ENCODE peak calls at places on chromosomes 13 and 19, in six cellular contexts. One of them, this sample, is unnamed.

GRCh38 chr19:52592301-52592700 is 22.2 kb downstream of the ZNF701 start:
- DNase-seq in GM23338: no peak
- DNase-seq in HCT116: no peak
- DNase-seq in Panc1: no peak
- DNase-seq in GM12878: no peak
- DNase-seq in A549: no peak
- DNase-seq in this sample: no peak

GRCh38 chr13:21232599-21232998 is 56.1 kb downstream of the MRPL57 start:
- DNase-seq in GM12878: no peak
- DNase-seq in Panc1: no peak
- DNase-seq in GM23338: no peak
- DNase-seq in HCT116: no peak
- DNase-seq in A549: no peak
- DNase-seq in this sample: no peak

GRCh38 chr13:95067303-95067702 is 233.9 kb downstream of the ABCC4 start:
- DNase-seq in GM23338: no peak
- DNase-seq in A549: no peak
- DNase-seq in Panc1: no peak
- DNase-seq in GM12878: no peak
- DNase-seq in HCT116: no peak
- DNase-seq in this sample: no peak

GRCh38 chr19:48975947-48976847 is 11.1 kb downstream of the FTL start:
- DNase-seq in Panc1: no peak
- DNase-seq in GM23338: peak; percentile 93
- DNase-seq in GM12878: no peak
- DNase-seq in HCT116: no peak
- DNase-seq in A549: peak; percentile 47
- DNase-seq in this sample: no peak

GRCh38 chr19:52613299-52613906 is 24.8 kb downstream of the ZNF83 start:
- DNase-seq in GM23338: no peak
- DNase-seq in Panc1: no peak
- DNase-seq in GM12878: no peak
- DNase-seq in HCT116: no peak
- DNase-seq in A549: no peak
- DNase-seq in this sample: no peak

GRCh38 chr13:86892330-86892729 is 778.8 kb upstream of the SLITRK5 start:
- DNase-seq in GM12878: no peak
- DNase-seq in A549: no peak
- DNase-seq in Panc1: no peak
- DNase-seq in HCT116: no peak
- DNase-seq in GM23338: no peak
- DNase-seq in this sample: no peak

GRCh38 chr19:41276231-41276630 is 12.1 kb downstream of the HNRNPUL1 start:
- DNase-seq in HCT116: no peak
- DNase-seq in GM12878: no peak
- DNase-seq in Panc1: no peak
- DNase-seq in GM23338: no peak
- DNase-seq in A549: no peak
- DNase-seq in this sample: peak; percentile 53

GRCh38 chr19:8045872-8046568 is 6.5 kb upstream of the CCL25 start:
- DNase-seq in GM23338: no peak
- DNase-seq in A549: no peak
- DNase-seq in Panc1: no peak
- DNase-seq in HCT116: no peak
- DNase-seq in GM12878: no peak
- DNase-seq in this sample: no peak

GRCh38 chr19:50427997-50428425 is 4.7 kb upstream of the MYBPC2 start:
- DNase-seq in A549: no peak
- DNase-seq in HCT116: no peak
- DNase-seq in GM23338: peak; percentile 91
- DNase-seq in Panc1: no peak
- DNase-seq in GM12878: no peak
- DNase-seq in this sample: peak; percentile 96

GRCh38 chr19:35021016-35021415 is 9.3 kb upstream of the SCN1B start:
- DNase-seq in GM12878: no peak
- DNase-seq in A549: no peak
- DNase-seq in Panc1: no peak
- DNase-seq in GM23338: no peak
- DNase-seq in HCT116: no peak
- DNase-seq in this sample: no peak

GRCh38 chr19:7898967-7899366 is 4.7 kb upstream of the MAP2K7 start:
- DNase-seq in A549: no peak
- DNase-seq in GM23338: no peak
- DNase-seq in HCT116: no peak
- DNase-seq in GM12878: no peak
- DNase-seq in Panc1: no peak
- DNase-seq in this sample: no peak

GRCh38 chr13:37074703-37075102 is 15.2 kb upstream of the SUPT20H start:
- DNase-seq in Panc1: no peak
- DNase-seq in GM23338: peak; percentile 48
- DNase-seq in GM12878: no peak
- DNase-seq in HCT116: peak; percentile 8
- DNase-seq in A549: no peak
- DNase-seq in this sample: no peak

GRCh38 chr13:44576396-44577235 is 486 bp upstream of the TSC22D1 start:
- DNase-seq in Panc1: no peak
- DNase-seq in A549: no peak
- DNase-seq in GM23338: no peak
- DNase-seq in HCT116: no peak
- DNase-seq in GM12878: no peak
- DNase-seq in this sample: no peak

GRCh38 chr13:46983881-46984280 is 87.0 kb upstream of the HTR2A start:
- DNase-seq in Panc1: no peak
- DNase-seq in A549: no peak
- DNase-seq in GM23338: no peak
- DNase-seq in GM12878: peak; percentile 82
- DNase-seq in HCT116: no peak
- DNase-seq in this sample: no peak
- H3K4me3 ChIP-seq in Panc1: no peak overlapping the region
- H3K4me3 ChIP-seq in A549: no peak overlapping the region
- H3K4me3 ChIP-seq in GM23338: no peak overlapping the region
- H3K4me3 ChIP-seq in GM12878: peak overlapping the region; percentile 10
- H3K4me3 ChIP-seq in HCT116: no peak overlapping the region
- H3K4me3 ChIP-seq in this sample: no peak overlapping the region

GRCh38 chr13:113474179-113474578 is 16.3 kb downstream of the DCUN1D2 start:
- DNase-seq in A549: no peak
- DNase-seq in GM12878: no peak
- DNase-seq in HCT116: no peak
- DNase-seq in GM23338: no peak
- DNase-seq in Panc1: no peak
- DNase-seq in this sample: peak; percentile 97
- TF ChIP-seq REST in A549: no peak
- TF ChIP-seq REST in GM12878: no peak
- TF ChIP-seq REST in HCT116: no peak
- TF ChIP-seq REST in GM23338: no peak
- TF ChIP-seq REST in Panc1: no peak
- TF ChIP-seq REST in this sample: no peak

DNA sequence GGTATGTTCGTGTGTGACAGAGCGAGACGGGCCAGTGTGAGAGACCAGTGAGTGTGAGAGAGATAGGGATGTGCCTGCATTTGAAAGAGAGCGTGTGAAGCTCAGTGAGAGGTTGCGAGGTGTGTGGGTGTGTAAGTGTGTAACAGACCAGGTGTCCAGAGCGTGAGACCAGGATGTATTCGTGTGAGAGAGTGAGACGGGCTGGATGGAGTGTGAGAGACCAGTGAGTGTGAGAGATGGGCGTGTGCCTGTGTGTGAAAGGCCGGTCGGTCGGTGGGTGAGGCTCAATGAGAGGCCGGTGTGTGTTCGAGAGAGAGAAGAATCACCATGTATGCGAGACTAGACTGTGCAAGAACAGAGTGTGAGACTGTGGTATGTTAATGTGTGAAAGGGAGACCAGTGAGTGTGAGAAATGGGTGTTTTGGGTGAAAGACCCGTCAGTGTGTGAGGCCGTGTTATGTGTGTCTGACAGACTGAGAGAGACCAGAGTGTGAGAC is 675 bp downstream of the ZNF471 start:
- DNase-seq in HCT116: no peak
- DNase-seq in Panc1: no peak
- DNase-seq in A549: no peak
- DNase-seq in GM12878: no peak
- DNase-seq in GM23338: no peak
- DNase-seq in this sample: no peak
- H3K27ac ChIP-seq in HCT116: no peak overlapping the region
- H3K27ac ChIP-seq in Panc1: no peak overlapping the region
- H3K27ac ChIP-seq in A549: no peak overlapping the region
- H3K27ac ChIP-seq in GM12878: no peak overlapping the region
- H3K27ac ChIP-seq in GM23338: no peak overlapping the region
- H3K27ac ChIP-seq in this sample: peak overlapping the region; percentile 94

GRCh38 chr13:20231839-20232555 is at the start of gene GJB6:
- DNase-seq in GM12878: no peak
- DNase-seq in GM23338: peak; percentile 81
- DNase-seq in Panc1: no peak
- DNase-seq in A549: no peak
- DNase-seq in HCT116: no peak
- DNase-seq in this sample: no peak
- H3K4me3 ChIP-seq in GM12878: no peak within 1 kb of the TSS
- H3K4me3 ChIP-seq in GM23338: peak within 1 kb of the TSS; percentile 69
- H3K4me3 ChIP-seq in Panc1: peak within 1 kb of the TSS; percentile 41
- H3K4me3 ChIP-seq in A549: peak within 1 kb of the TSS; percentile 47
- H3K4me3 ChIP-seq in HCT116: no peak within 1 kb of the TSS
- H3K4me3 ChIP-seq in this sample: peak within 1 kb of the TSS; percentile 36

GRCh38 chr13:74770361-74770760 is 636.2 kb upstream of the KLF12 start:
- DNase-seq in GM23338: no peak
- DNase-seq in GM12878: no peak
- DNase-seq in A549: no peak
- DNase-seq in HCT116: no peak
- DNase-seq in Panc1: no peak
- DNase-seq in this sample: no peak
- TF ChIP-seq REST in GM23338: no peak
- TF ChIP-seq REST in GM12878: no peak
- TF ChIP-seq REST in A549: no peak
- TF ChIP-seq REST in HCT116: no peak
- TF ChIP-seq REST in Panc1: no peak
- TF ChIP-seq REST in this sample: no peak

GRCh38 chr13:110557082-110557481 is 4.4 kb downstream of the RAB20 start:
- DNase-seq in A549: no peak
- DNase-seq in HCT116: no peak
- DNase-seq in GM23338: no peak
- DNase-seq in GM12878: no peak
- DNase-seq in Panc1: no peak
- DNase-seq in this sample: no peak
- H3K27ac ChIP-seq in A549: no peak overlapping the region
- H3K27ac ChIP-seq in HCT116: no peak overlapping the region
- H3K27ac ChIP-seq in GM23338: no peak overlapping the region
- H3K27ac ChIP-seq in GM12878: no peak overlapping the region
- H3K27ac ChIP-seq in Panc1: no peak overlapping the region
- H3K27ac ChIP-seq in this sample: no peak overlapping the region

GRCh38 chr19:55546822-55547614 is 1.7 kb upstream of the SBK3 start:
- DNase-seq in HCT116: no peak
- DNase-seq in A549: no peak
- DNase-seq in GM23338: peak; percentile 46
- DNase-seq in Panc1: peak; percentile 53
- DNase-seq in GM12878: no peak
- DNase-seq in this sample: no peak

GRCh38 chr19:55544014-55544413 is 1.3 kb downstream of the SBK3 start:
- DNase-seq in HCT116: no peak
- DNase-seq in GM12878: no peak
- DNase-seq in GM23338: no peak
- DNase-seq in Panc1: no peak
- DNase-seq in A549: no peak
- DNase-seq in this sample: no peak

GRCh38 chr19:55544776-55545439 is 435 bp downstream of the SBK3 start:
- DNase-seq in GM23338: no peak
- DNase-seq in HCT116: no peak
- DNase-seq in A549: no peak
- DNase-seq in GM12878: no peak
- DNase-seq in Panc1: no peak
- DNase-seq in this sample: no peak

GRCh38 chr19:55545443-55545842 is at the start of gene SBK3:
- DNase-seq in GM23338: no peak
- DNase-seq in A549: no peak
- DNase-seq in HCT116: no peak
- DNase-seq in GM12878: no peak
- DNase-seq in Panc1: no peak
- DNase-seq in this sample: no peak

GRCh38 chr19:55545913-55546495 is 661 bp upstream of the SBK3 start:
- DNase-seq in HCT116: no peak
- DNase-seq in A549: no peak
- DNase-seq in GM12878: no peak
- DNase-seq in GM23338: no peak
- DNase-seq in Panc1: no peak
- DNase-seq in this sample: no peak
- H3K4me3 ChIP-seq in HCT116: no peak overlapping the region
- H3K4me3 ChIP-seq in A549: no peak overlapping the region
- H3K4me3 ChIP-seq in GM12878: no peak overlapping the region
- H3K4me3 ChIP-seq in GM23338: no peak overlapping the region
- H3K4me3 ChIP-seq in Panc1: no peak overlapping the region
- H3K4me3 ChIP-seq in this sample: no peak overlapping the region

DNA sequence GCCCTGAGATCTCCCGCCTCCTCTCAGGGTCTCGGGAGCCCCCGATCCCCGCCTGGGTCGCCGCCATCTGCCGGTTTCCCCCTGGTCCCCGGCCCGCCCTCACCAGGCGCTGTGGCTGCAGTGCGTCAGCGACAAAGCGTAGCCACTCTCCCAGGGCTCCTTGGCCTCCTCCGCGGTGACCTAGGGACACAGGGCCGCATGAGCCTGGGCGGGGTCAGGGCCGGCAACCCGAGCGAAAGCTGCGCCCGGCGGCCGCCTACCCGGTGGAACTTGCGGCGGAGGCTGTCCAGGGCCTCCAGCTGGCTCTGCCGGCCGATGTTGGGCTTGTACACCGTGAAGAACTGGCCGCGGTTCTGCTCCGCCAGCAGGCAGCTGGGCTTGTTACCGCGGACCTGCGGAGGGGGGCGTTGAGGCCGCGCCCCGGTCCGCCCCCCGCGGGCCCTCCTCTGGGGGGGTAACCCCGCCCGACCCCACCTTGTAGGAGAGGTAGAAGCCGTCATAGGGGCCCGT is 5.3 kb downstream of the GPX4 start:
- DNase-seq in A549: no peak
- DNase-seq in HCT116: no peak
- DNase-seq in GM23338: no peak
- DNase-seq in GM12878: no peak
- DNase-seq in Panc1: no peak
- DNase-seq in this sample: no peak
- TF ChIP-seq REST in A549: no peak
- TF ChIP-seq REST in HCT116: no peak
- TF ChIP-seq REST in GM23338: no peak
- TF ChIP-seq REST in GM12878: no peak
- TF ChIP-seq REST in Panc1: no peak
- TF ChIP-seq REST in this sample: no peak